ENCODE peak calls at places on chromosomes 2 and 18, in four cellular contexts. A is left ventricle myocardium inferior; N is A549; B is CD8-positive, alpha-beta T cell. O is an unnamed sample.

GRCh38 chr2:228023619-228024018 is 152.2 kb downstream of the DAW1 start:
- DNase-seq in N (peak), A (no peak), B (no peak), O (no peak)

GRCh38 chr2:120175000-120175581 is 48.1 kb downstream of the TMEM185B start:
- DNase-seq in B (no peak), N (peak), A (no peak), O (peak)

GRCh38 chr2:47087051-47087450 is 68.1 kb downstream of the STPG4 start:
- DNase-seq in A (no peak), B (no peak), N (no peak), O (no peak)

GRCh38 chr2:164717000-164717597 is 95.8 kb upstream of the GRB14 start:
- DNase-seq in N (peak), A (no peak), B (no peak), O (no peak)

GRCh38 chr18:79965119-79965902 is 868 bp downstream of the HSBP1L1 start:
- DNase-seq in B (no peak), N (peak), A (no peak), O (no peak)

GRCh38 chr2:238784671-238785527 is 63.0 kb upstream of the TWIST2 start:
- DNase-seq in B (peak), N (peak), A (peak), O (peak)

GRCh38 chr2:169933124-169933711 is 106.0 kb downstream of the UBR3 start:
- DNase-seq in N (peak), B (no peak), A (no peak), O (peak)

GRCh38 chr18:42976869-42977268 is 138.6 kb downstream of the RIT2 start:
- DNase-seq in N (no peak), A (no peak), B (no peak), O (no peak)

GRCh38 chr2:30425326-30425725 is 21.7 kb upstream of the LCLAT1 start:
- DNase-seq in A (no peak), N (no peak), B (no peak), O (no peak)

GRCh38 chr18:6434987-6435709 is 20.4 kb upstream of the L3MBTL4 start:
- DNase-seq in A (no peak), B (no peak), N (no peak), O (no peak)

GRCh38 chr2:162586311-162586710 is 242.4 kb downstream of the GCA start:
- DNase-seq in N (no peak), B (no peak), A (no peak), O (no peak)

GRCh38 chr2:85112906-85113625 is 20.1 kb upstream of the TCF7L1 start:
- DNase-seq in N (no peak), B (no peak), A (no peak), O (no peak)

GRCh38 chr18:765764-766549 is 46.1 kb downstream of the YES1 start:
- DNase-seq in B (no peak), N (no peak), A (no peak), O (no peak)

GRCh38 chr2:217993817-217994459 is 8.9 kb downstream of the TNS1 start:
- DNase-seq in A (peak), N (peak), B (peak), O (no peak)

GRCh38 chr2:148739454-148740105 is 95.0 kb downstream of the EPC2 start:
- DNase-seq in B (no peak), A (no peak), N (no peak), O (no peak)

GRCh38 chr2:118322381-118322780 is 234.1 kb downstream of the INSIG2 start:
- DNase-seq in N (no peak), A (no peak), B (no peak), O (no peak)

GRCh38 chr18:56402872-56403516 is 235.4 kb downstream of the TXNL1 start:
- DNase-seq in N (peak), A (no peak), B (no peak), O (no peak)

GRCh38 chr2:166197446-166197845 is 69.6 kb upstream of the SCN1A start:
- DNase-seq in A (no peak), B (no peak), N (no peak), O (no peak)

GRCh38 chr2:16407358-16407757 is 258.3 kb downstream of the CYRIA start:
- DNase-seq in B (no peak), A (peak), N (no peak), O (no peak)

DNA sequence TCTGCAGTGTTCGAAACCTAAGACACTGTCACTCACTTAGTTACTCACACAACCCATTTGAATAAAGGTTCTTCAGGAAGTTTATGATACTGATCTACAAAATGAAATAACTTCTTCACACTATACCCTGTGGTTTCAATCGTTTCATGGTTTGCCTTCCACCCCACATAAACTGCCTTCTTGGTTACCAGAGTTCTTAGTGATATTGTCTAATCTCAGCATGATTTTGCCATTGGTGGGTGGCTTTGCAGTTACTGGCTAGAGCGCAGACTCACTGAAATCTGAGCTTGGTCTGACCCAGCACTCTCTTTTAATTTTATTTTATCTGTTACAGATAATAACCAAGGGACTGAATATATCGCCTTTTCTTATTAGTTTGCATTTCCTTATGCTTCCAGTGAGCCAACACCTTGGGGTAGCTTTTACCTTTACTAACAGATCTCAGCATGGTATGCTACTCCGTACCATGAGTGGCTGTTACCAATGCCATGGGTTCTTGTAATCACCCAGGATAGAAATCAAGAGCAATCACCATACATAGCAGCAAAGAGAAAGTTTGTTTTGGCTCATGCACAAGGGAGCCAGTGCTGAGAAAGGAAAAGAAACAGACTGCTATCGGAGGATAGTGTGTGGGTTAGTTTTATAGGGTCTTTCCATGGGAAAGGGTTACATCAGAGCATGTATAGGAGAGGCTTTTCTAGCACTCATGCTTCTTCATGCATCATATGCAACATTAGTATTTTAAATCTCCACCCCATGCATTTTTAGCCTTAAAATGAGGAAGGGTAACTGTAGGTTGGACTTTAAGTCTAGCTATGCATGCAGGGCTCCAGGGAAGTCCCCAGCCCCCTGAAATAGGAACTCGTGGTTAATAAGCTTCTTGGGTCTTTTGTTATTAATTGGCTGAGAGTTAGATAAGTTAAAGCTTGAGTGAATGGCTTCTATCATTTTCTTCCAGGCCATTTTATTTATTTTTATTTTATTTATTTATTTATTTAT is 33.3 kb downstream of the ANXA4 start:
- DNase-seq in A (no peak), B (no peak), N (no peak), O (no peak)
- H3K4me3 ChIP-seq in A (no peak), B (no peak), N (no peak), O (no peak)

GRCh38 chr2:65128297-65129190 is 1.4 kb downstream of the RAB1A start:
- DNase-seq in A (no peak), B (no peak), N (no peak), O (no peak)

GRCh38 chr2:65130440-65131175 is 702 bp upstream of the RAB1A start:
- DNase-seq in B (no peak), A (no peak), N (no peak), O (peak)

GRCh38 chr2:65129276-65129612 is 662 bp downstream of the RAB1A start:
- DNase-seq in A (no peak), N (no peak), B (peak), O (no peak)

GRCh38 chr2:65133626-65134025 is 3.7 kb upstream of the RAB1A start:
- DNase-seq in B (no peak), N (no peak), A (no peak), O (no peak)

GRCh38 chr2:65129613-65130439 is at the start of gene RAB1A:
- DNase-seq in N (peak), B (peak), A (peak), O (peak)
- TF ChIP-seq CTCF in N (peak), B (no peak), A (peak), O (peak)

GRCh38 chr2:63614448-63614968 is 25.7 kb downstream of the MDH1 start:
- DNase-seq in A (no peak), B (no peak), N (peak), O (no peak)

GRCh38 chr2:63617360-63617759 is 28.6 kb downstream of the MDH1 start:
- DNase-seq in A (no peak), N (no peak), B (no peak), O (no peak)

GRCh38 chr2:63619328-63619727 is 30.6 kb downstream of the MDH1 start:
- DNase-seq in B (no peak), A (no peak), N (no peak), O (no peak)

GRCh38 chr2:63613391-63613901 is 24.7 kb downstream of the MDH1 start:
- DNase-seq in A (no peak), N (no peak), B (no peak), O (no peak)

GRCh38 chr2:63614983-63615945 is 26.5 kb downstream of the MDH1 start:
- DNase-seq in A (no peak), B (no peak), N (peak), O (no peak)
- H3K4me3 ChIP-seq in A (no peak), B (no peak), N (no peak), O (no peak)

DNA sequence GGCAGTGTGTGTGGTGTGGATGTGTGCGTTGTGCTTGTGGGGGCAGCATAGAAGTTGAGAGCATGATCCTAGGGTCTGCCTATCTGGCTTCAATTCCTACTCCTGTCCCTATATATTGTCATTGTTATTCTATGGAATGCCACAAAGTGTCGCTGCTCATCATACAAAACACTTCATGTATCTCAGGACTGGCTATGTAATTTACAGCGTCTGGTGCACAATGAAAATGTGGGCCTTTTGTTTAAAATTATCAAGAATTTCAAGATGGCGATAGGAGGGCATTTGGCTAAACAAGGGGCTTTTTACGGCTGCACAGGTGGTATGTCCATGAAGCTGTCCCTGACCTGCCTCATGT is 3.4 kb downstream of the SERPINB2 start:
- DNase-seq in B (no peak), N (peak), A (no peak), O (peak)
- TF ChIP-seq CTCF in B (no peak), N (peak), A (no peak), O (peak)

DNA sequence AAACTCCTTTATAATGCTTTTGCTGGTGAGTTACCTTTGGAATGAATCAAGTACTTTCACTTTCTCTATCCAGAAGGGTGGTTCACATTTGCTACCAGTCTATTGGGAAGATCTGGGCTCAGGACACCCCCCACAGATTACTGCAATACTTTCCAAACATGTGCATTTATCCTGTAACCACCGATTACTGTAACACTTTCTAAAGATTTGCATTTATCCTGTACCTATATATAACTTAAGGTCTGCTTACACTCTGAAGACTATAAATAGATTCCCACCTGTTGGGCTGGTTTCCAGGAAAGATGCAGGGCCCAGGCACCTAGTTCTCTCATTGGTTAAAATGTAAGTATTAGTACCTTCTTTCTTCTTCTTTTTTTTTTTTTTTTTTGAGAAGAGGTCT is 113.0 kb upstream of the NEDD4L start:
- DNase-seq in B (no peak), A (no peak), N (no peak), O (peak)
- H3K4me3 ChIP-seq in B (no peak), A (no peak), N (no peak), O (no peak)

GRCh38 chr2:1590611-1591460 is 153.5 kb downstream of the PXDN start:
- DNase-seq in A (no peak), N (no peak), B (no peak), O (no peak)

GRCh38 chr2:1591461-1591770 is 152.9 kb downstream of the PXDN start:
- DNase-seq in A (no peak), N (no peak), B (no peak), O (no peak)

GRCh38 chr2:1588051-1588993 is 156.0 kb downstream of the PXDN start:
- DNase-seq in B (no peak), A (no peak), N (no peak), O (no peak)

GRCh38 chr2:1586946-1587840 is 157.1 kb downstream of the PXDN start:
- DNase-seq in N (peak), A (no peak), B (no peak), O (no peak)

GRCh38 chr2:1588994-1589611 is 155.2 kb downstream of the PXDN start:
- DNase-seq in N (no peak), B (no peak), A (no peak), O (no peak)
- TF ChIP-seq CTCF in N (no peak), B (no peak), A (no peak), O (peak)

GRCh38 chr2:42545714-42546390 is 22.6 kb upstream of the MTA3 start:
- DNase-seq in A (no peak), B (no peak), N (no peak), O (no peak)
- H3K4me3 ChIP-seq in A (no peak), B (no peak), N (no peak), O (no peak)

GRCh38 chr2:63853527-63854310 is 12.0 kb downstream of the UGP2 start:
- DNase-seq in B (no peak), A (no peak), N (no peak), O (no peak)
- TF ChIP-seq CTCF in B (no peak), A (no peak), N (no peak), O (no peak)

GRCh38 chr2:172099472-172100079 is 3.1 kb downstream of the DLX2 start:
- DNase-seq in B (no peak), A (no peak), N (no peak), O (no peak)
- H3K4me3 ChIP-seq in B (no peak), A (peak), N (peak), O (no peak)

GRCh38 chr2:142037051-142037450 is 93.8 kb downstream of the LRP1B start:
- DNase-seq in A (no peak), B (no peak), N (no peak), O (no peak)

GRCh38 chr2:142038826-142039225 is 92.0 kb downstream of the LRP1B start:
- DNase-seq in B (no peak), N (no peak), A (no peak), O (no peak)

GRCh38 chr2:142041105-142041504 is 89.7 kb downstream of the LRP1B start:
- DNase-seq in A (no peak), B (no peak), N (no peak), O (no peak)

GRCh38 chr2:142040554-142040953 is 90.3 kb downstream of the LRP1B start:
- DNase-seq in B (no peak), A (no peak), N (no peak), O (no peak)

DNA sequence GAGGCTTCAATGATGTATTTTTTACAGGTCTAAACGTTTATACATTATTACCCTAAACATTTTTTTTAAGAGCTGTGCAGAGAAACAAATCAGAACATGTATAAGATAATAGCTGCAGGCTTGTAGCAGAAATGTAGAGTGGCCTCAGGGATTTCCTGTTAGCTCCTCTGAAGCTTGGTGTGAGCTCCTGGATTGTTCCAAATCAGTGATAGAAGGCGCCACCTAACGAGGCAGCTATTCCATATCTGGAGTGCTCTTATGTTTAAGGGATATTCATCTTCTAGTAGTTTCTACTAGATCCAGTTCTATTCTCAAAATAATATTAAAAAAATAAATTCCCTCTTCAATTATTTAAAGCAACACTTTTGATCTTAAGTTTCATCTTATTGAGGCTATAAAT is 93.1 kb downstream of the LRP1B start:
- DNase-seq in A (no peak), N (peak), B (no peak), O (no peak)
- TF ChIP-seq CTCF in A (no peak), N (no peak), B (no peak), O (no peak)